ENCODE peak calls at places on chromosomes 16 and 17, in four cellular contexts. One of them, this sample, is unnamed.

GRCh38 chr16:48408688-48409087 is 23.5 kb upstream of the SIAH1 start:
- DNase-seq in IMR-90: peak; percentile 67
- DNase-seq in hepatocyte: no peak
- DNase-seq in A673: peak; percentile 55
- DNase-seq in this sample: no peak

GRCh38 chr17:72134560-72135399 is 14.0 kb downstream of the SOX9 start:
- DNase-seq in IMR-90: peak; percentile 82
- DNase-seq in hepatocyte: no peak
- DNase-seq in A673: no peak
- DNase-seq in this sample: no peak

GRCh38 chr16:78413651-78414050 is 314.2 kb downstream of the WWOX start:
- DNase-seq in IMR-90: no peak
- DNase-seq in hepatocyte: no peak
- DNase-seq in A673: no peak
- DNase-seq in this sample: no peak

GRCh38 chr16:3004781-3005284 is 7.9 kb upstream of the CLDN9 start:
- DNase-seq in IMR-90: no peak
- DNase-seq in hepatocyte: peak; percentile 59
- DNase-seq in A673: no peak
- DNase-seq in this sample: peak; percentile 83

GRCh38 chr16:8986111-8986510 is 22.4 kb upstream of the USP7 start:
- DNase-seq in IMR-90: no peak
- DNase-seq in hepatocyte: no peak
- DNase-seq in A673: no peak
- DNase-seq in this sample: no peak

GRCh38 chr17:76644995-76645394 is 1.4 kb upstream of the ST6GALNAC1 start:
- DNase-seq in IMR-90: no peak
- DNase-seq in hepatocyte: no peak
- DNase-seq in A673: no peak
- DNase-seq in this sample: peak; percentile 23

GRCh38 chr17:38561416-38562214 is 44.1 kb downstream of the SRCIN1 start:
- DNase-seq in IMR-90: no peak
- DNase-seq in hepatocyte: no peak
- DNase-seq in A673: no peak
- DNase-seq in this sample: no peak

GRCh38 chr16:72853575-72853974 is 194.4 kb downstream of the ZFHX3 start:
- DNase-seq in IMR-90: no peak
- DNase-seq in hepatocyte: no peak
- DNase-seq in A673: no peak
- DNase-seq in this sample: peak; percentile 1

GRCh38 chr17:76707985-76708807 is 2.6 kb downstream of the MXRA7 start:
- DNase-seq in IMR-90: no peak
- DNase-seq in hepatocyte: no peak
- DNase-seq in A673: no peak
- DNase-seq in this sample: no peak

GRCh38 chr16:84614914-84615813 is 2.7 kb downstream of the COTL1 start:
- DNase-seq in IMR-90: no peak
- DNase-seq in hepatocyte: no peak
- DNase-seq in A673: peak; percentile 64
- DNase-seq in this sample: no peak

GRCh38 chr17:70310251-70310672 is 140.9 kb downstream of the KCNJ2 start:
- DNase-seq in IMR-90: no peak
- DNase-seq in hepatocyte: no peak
- DNase-seq in A673: no peak
- DNase-seq in this sample: no peak

GRCh38 chr16:71727545-71728324 is 3.2 kb upstream of the PHLPP2 start:
- DNase-seq in IMR-90: no peak
- DNase-seq in hepatocyte: no peak
- DNase-seq in A673: no peak
- DNase-seq in this sample: no peak

GRCh38 chr16:13391337-13391736 is 489.9 kb downstream of the SHISA9 start:
- DNase-seq in IMR-90: no peak
- DNase-seq in hepatocyte: no peak
- DNase-seq in A673: no peak
- DNase-seq in this sample: no peak
- H3K27ac ChIP-seq in IMR-90: no peak overlapping the region
- H3K27ac ChIP-seq in hepatocyte: no peak overlapping the region
- H3K27ac ChIP-seq in A673: no peak overlapping the region
- H3K27ac ChIP-seq in this sample: no peak overlapping the region

GRCh38 chr16:86517033-86517432 is 6.7 kb downstream of the FOXF1 start:
- DNase-seq in IMR-90: peak; percentile 21
- DNase-seq in hepatocyte: no peak
- DNase-seq in A673: no peak
- DNase-seq in this sample: no peak

GRCh38 chr16:86516618-86517003 is 6.3 kb downstream of the FOXF1 start:
- DNase-seq in IMR-90: peak; percentile 63
- DNase-seq in hepatocyte: no peak
- DNase-seq in A673: no peak
- DNase-seq in this sample: no peak

GRCh38 chr16:86515780-86516617 is 5.7 kb downstream of the FOXF1 start:
- DNase-seq in IMR-90: peak; percentile 51
- DNase-seq in hepatocyte: no peak
- DNase-seq in A673: no peak
- DNase-seq in this sample: no peak

GRCh38 chr16:86519007-86519648 is 8.8 kb downstream of the FOXF1 start:
- DNase-seq in IMR-90: peak; percentile 49
- DNase-seq in hepatocyte: no peak
- DNase-seq in A673: no peak
- DNase-seq in this sample: no peak

DNA sequence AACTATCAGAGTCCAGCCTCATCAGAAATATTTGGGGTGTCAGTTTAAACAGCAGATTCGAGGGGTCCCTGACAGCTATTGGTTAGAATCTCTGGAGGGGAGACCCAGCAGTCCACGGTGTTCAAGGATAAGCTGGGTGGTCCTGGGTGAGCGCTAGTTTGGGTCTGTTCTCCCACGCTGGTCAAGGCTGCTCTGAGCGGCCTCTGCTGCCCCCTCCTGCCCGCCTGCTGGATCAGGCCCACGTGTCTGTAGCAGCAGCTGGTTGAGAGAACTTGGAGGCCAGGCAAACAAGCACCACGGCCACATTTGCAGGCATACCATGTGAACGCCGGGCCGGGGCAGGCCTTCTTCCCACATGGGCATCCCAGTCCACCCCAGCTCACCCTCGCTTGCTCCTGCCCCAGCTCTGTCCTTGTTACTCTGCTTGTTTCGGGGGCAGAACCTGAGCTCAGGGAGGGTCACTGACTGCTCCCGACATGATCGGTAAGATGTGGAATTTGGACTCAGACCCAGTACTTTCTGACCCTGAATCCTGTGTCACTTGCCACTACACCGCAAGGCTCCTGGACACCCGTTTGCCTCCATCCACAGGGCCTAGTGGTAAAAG is 7.4 kb downstream of the FOXF1 start:
- DNase-seq in IMR-90: peak; percentile 88
- DNase-seq in hepatocyte: peak; percentile 82
- DNase-seq in A673: peak; percentile 47
- DNase-seq in this sample: no peak
- H3K27me3 ChIP-seq in IMR-90: no peaks in the 10 kb centered on the region
- H3K27me3 ChIP-seq in hepatocyte: peaks cover 62% of the 10 kb centered on the region
- H3K27me3 ChIP-seq in A673: peaks cover 97% of the 10 kb centered on the region
- H3K27me3 ChIP-seq in this sample: peaks cover 76% of the 10 kb centered on the region

GRCh38 chr17:66270106-66270505 is 32.3 kb upstream of the PRKCA start:
- DNase-seq in IMR-90: no peak
- DNase-seq in hepatocyte: no peak
- DNase-seq in A673: no peak
- DNase-seq in this sample: no peak

GRCh38 chr17:66272699-66273390 is 29.6 kb upstream of the PRKCA start:
- DNase-seq in IMR-90: peak; percentile 89
- DNase-seq in hepatocyte: no peak
- DNase-seq in A673: peak; percentile 27
- DNase-seq in this sample: no peak

GRCh38 chr17:66271512-66271911 is 30.9 kb upstream of the PRKCA start:
- DNase-seq in IMR-90: no peak
- DNase-seq in hepatocyte: no peak
- DNase-seq in A673: no peak
- DNase-seq in this sample: no peak

GRCh38 chr17:66264696-66265095 is 35.5 kb upstream of the APOH start:
- DNase-seq in IMR-90: no peak
- DNase-seq in hepatocyte: no peak
- DNase-seq in A673: no peak
- DNase-seq in this sample: no peak

GRCh38 chr17:66268247-66268927 is 34.0 kb upstream of the PRKCA start:
- DNase-seq in IMR-90: peak; percentile 89
- DNase-seq in hepatocyte: no peak
- DNase-seq in A673: peak; percentile 30
- DNase-seq in this sample: no peak
- TF ChIP-seq CTCF in IMR-90: no peak
- TF ChIP-seq CTCF in hepatocyte: no peak
- TF ChIP-seq CTCF in A673: no peak
- TF ChIP-seq CTCF in this sample: no peak

GRCh38 chr17:57603978-57604377 is 141.1 kb downstream of the CCDC182 start:
- DNase-seq in IMR-90: no peak
- DNase-seq in hepatocyte: no peak
- DNase-seq in A673: no peak
- DNase-seq in this sample: peak; percentile 69
- H3K27ac ChIP-seq in IMR-90: no peak overlapping the region
- H3K27ac ChIP-seq in hepatocyte: no peak overlapping the region
- H3K27ac ChIP-seq in A673: no peak overlapping the region
- H3K27ac ChIP-seq in this sample: peak overlapping the region; percentile 60

GRCh38 chr17:80146121-80147034 is 550 bp downstream of the EIF4A3 start:
- DNase-seq in IMR-90: peak; percentile 16
- DNase-seq in hepatocyte: no peak
- DNase-seq in A673: peak; percentile 33
- DNase-seq in this sample: no peak

GRCh38 chr17:80142929-80143328 is 4.0 kb downstream of the EIF4A3 start:
- DNase-seq in IMR-90: no peak
- DNase-seq in hepatocyte: no peak
- DNase-seq in A673: no peak
- DNase-seq in this sample: no peak

GRCh38 chr17:80151333-80151732 is 4.4 kb upstream of the EIF4A3 start:
- DNase-seq in IMR-90: peak; percentile 86
- DNase-seq in hepatocyte: peak; percentile 61
- DNase-seq in A673: no peak
- DNase-seq in this sample: no peak

GRCh38 chr17:80145076-80146075 is 1.6 kb downstream of the EIF4A3 start:
- DNase-seq in IMR-90: peak; percentile 5
- DNase-seq in hepatocyte: no peak
- DNase-seq in A673: no peak
- DNase-seq in this sample: no peak

GRCh38 chr17:80147035-80147939 is at the start of gene EIF4A3:
- DNase-seq in IMR-90: peak; percentile 99
- DNase-seq in hepatocyte: peak; percentile 99
- DNase-seq in A673: peak; percentile 99
- DNase-seq in this sample: peak; percentile 99
- H3K27me3 ChIP-seq in IMR-90: no peaks in the 10 kb centered on the region
- H3K27me3 ChIP-seq in hepatocyte: no peaks in the 10 kb centered on the region
- H3K27me3 ChIP-seq in A673: no peaks in the 10 kb centered on the region
- H3K27me3 ChIP-seq in this sample: no peaks in the 10 kb centered on the region

DNA sequence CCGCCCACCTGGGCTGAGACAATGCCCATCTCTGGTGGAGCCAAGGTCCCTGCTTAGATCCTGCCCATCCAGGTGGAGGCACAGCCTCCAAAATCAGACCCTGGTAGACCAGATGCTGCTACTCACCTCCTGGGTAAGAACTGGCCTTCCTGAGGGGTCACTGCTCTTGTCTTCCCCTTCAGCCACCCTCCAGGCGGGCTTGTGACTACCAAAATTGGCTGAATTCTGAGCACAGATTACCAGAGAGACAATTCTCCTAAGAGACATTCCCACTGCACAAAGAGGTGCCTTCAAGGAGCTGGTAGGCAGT is 10.9 kb downstream of the MMP2 start:
- DNase-seq in IMR-90: no peak
- DNase-seq in hepatocyte: no peak
- DNase-seq in A673: no peak
- DNase-seq in this sample: no peak
- TF ChIP-seq CTCF in IMR-90: no peak
- TF ChIP-seq CTCF in hepatocyte: no peak
- TF ChIP-seq CTCF in A673: no peak
- TF ChIP-seq CTCF in this sample: no peak

GRCh38 chr17:31492206-31492605 is 100.7 kb downstream of the RAB11FIP4 start:
- DNase-seq in IMR-90: no peak
- DNase-seq in hepatocyte: no peak
- DNase-seq in A673: no peak
- DNase-seq in this sample: no peak
- H3K27ac ChIP-seq in IMR-90: no peak overlapping the region
- H3K27ac ChIP-seq in hepatocyte: no peak overlapping the region
- H3K27ac ChIP-seq in A673: no peak overlapping the region
- H3K27ac ChIP-seq in this sample: no peak overlapping the region

GRCh38 chr16:89035698-89036570 is 57.7 kb upstream of the ACSF3 start:
- DNase-seq in IMR-90: no peak
- DNase-seq in hepatocyte: no peak
- DNase-seq in A673: no peak
- DNase-seq in this sample: no peak
- H3K27me3 ChIP-seq in IMR-90: peaks cover 28% of the 10 kb centered on the region
- H3K27me3 ChIP-seq in hepatocyte: peaks cover 8% of the 10 kb centered on the region
- H3K27me3 ChIP-seq in A673: peaks cover 62% of the 10 kb centered on the region
- H3K27me3 ChIP-seq in this sample: peaks cover 36% of the 10 kb centered on the region

GRCh38 chr17:56751145-56751743 is 82.5 kb downstream of the C17orf67 start:
- DNase-seq in IMR-90: no peak
- DNase-seq in hepatocyte: no peak
- DNase-seq in A673: no peak
- DNase-seq in this sample: no peak
- TF ChIP-seq CTCF in IMR-90: no peak
- TF ChIP-seq CTCF in hepatocyte: no peak
- TF ChIP-seq CTCF in A673: no peak
- TF ChIP-seq CTCF in this sample: peak; percentile 16

This sample was measured in upper lobe of right lung.